ENCODE peak calls at places on chromosomes 5 and 9, in nine cellular contexts. O is transverse colon, Y is A549, H is breast epithelium, W is HCT116, A is H1, V is stomach, M is H54, D is esophagus squamous epithelium. Q is an unnamed sample.

GRCh38 chr9:136219276-136219675 is 14.3 kb upstream of the LHX3 start:
- DNase-seq in O (no peak), Y (no peak), H (no peak), W (no peak), A (no peak), V (no peak), M (no peak), D (no peak), Q (no peak)

GRCh38 chr5:67038817-67039603 is 157.6 kb downstream of the CD180 start:
- DNase-seq in O (no peak), Y (no peak), H (no peak), W (no peak), A (no peak), V (no peak), M (no peak), D (no peak), Q (no peak)

GRCh38 chr9:12968093-12968492 is 193.3 kb downstream of the LURAP1L start:
- DNase-seq in O (no peak), Y (no peak), H (no peak), W (no peak), A (no peak), V (no peak), M (no peak), D (no peak), Q (no peak)

GRCh38 chr5:84729326-84729725 is 344.6 kb upstream of the EDIL3 start:
- DNase-seq in O (no peak), Y (no peak), H (no peak), W (no peak), A (no peak), V (no peak), M (no peak), D (no peak), Q (no peak)

GRCh38 chr5:36177715-36178556 is 26.0 kb downstream of the SKP2 start:
- DNase-seq in O (no peak), Y (peak; percentile 13), H (no peak), W (peak; percentile 7), A (no peak), V (no peak), M (no peak), D (no peak), Q (no peak)

GRCh38 chr9:78212868-78213267 is 23.0 kb upstream of the CEP78 start:
- DNase-seq in O (no peak), Y (no peak), H (no peak), W (no peak), A (no peak), V (no peak), M (no peak), D (no peak), Q (no peak)

GRCh38 chr5:173242675-173243085 is 7.7 kb upstream of the NKX2-5 start:
- DNase-seq in O (no peak), Y (no peak), H (no peak), W (no peak), A (peak; percentile 72), V (no peak), M (no peak), D (no peak), Q (no peak)

GRCh38 chr5:20469390-20469789 is 481.4 kb upstream of the CDH18 start:
- DNase-seq in O (no peak), Y (no peak), H (no peak), W (no peak), A (no peak), V (no peak), M (no peak), D (no peak), Q (no peak)

GRCh38 chr5:72587909-72588308 is 80.7 kb upstream of the ZNF366 start:
- DNase-seq in O (no peak), Y (no peak), H (no peak), W (no peak), A (no peak), V (no peak), M (no peak), D (no peak), Q (no peak)

GRCh38 chr9:136050706-136051567 is 44.2 kb downstream of the NACC2 start:
- DNase-seq in O (no peak), Y (no peak), H (peak; percentile 17), W (no peak), A (peak; percentile 73), V (no peak), M (no peak), D (no peak), Q (peak; percentile 30)

GRCh38 chr5:145768863-145769262 is 66.3 kb downstream of the PRELID2 start:
- DNase-seq in O (no peak), Y (no peak), H (no peak), W (no peak), A (no peak), V (no peak), M (no peak), D (no peak), Q (no peak)

GRCh38 chr5:142981886-142982820 is 212.0 kb downstream of the ARHGAP26 start:
- DNase-seq in O (peak; percentile 80), Y (no peak), H (peak; percentile 71), W (no peak), A (no peak), V (peak; percentile 89), M (peak; percentile 40), D (no peak), Q (no peak)

GRCh38 chr9:13070612-13071595 is 208.6 kb downstream of the MPDZ start:
- DNase-seq in O (no peak), Y (no peak), H (no peak), W (no peak), A (no peak), V (no peak), M (no peak), D (no peak), Q (no peak)

GRCh38 chr5:43555895-43556606 is 826 bp downstream of the PAIP1 start:
- DNase-seq in O (peak; percentile 66), Y (peak; percentile 56), H (peak; percentile 33), W (peak; percentile 6), A (peak; percentile 82), V (peak; percentile 46), M (peak; percentile 51), D (no peak), Q (peak; percentile 26)

GRCh38 chr5:133544346-133544745 is 68.0 kb downstream of the FSTL4 start:
- DNase-seq in O (no peak), Y (no peak), H (no peak), W (no peak), A (no peak), V (no peak), M (no peak), D (no peak), Q (no peak)

GRCh38 chr5:151682240-151682639 is 4.5 kb downstream of the SPARC start:
- DNase-seq in O (no peak), Y (no peak), H (no peak), W (no peak), A (no peak), V (no peak), M (no peak), D (no peak), Q (no peak)
- TF ChIP-seq POLR2A in O (no peak), Y (no peak), H (no peak), W (no peak), A (no peak), V (no peak), M (no peak), D (no peak), Q (no peak)

GRCh38 chr5:163950248-163950647 is 444.8 kb downstream of the MAT2B start:
- DNase-seq in O (no peak), Y (no peak), H (no peak), W (no peak), A (no peak), V (no peak), M (no peak), D (no peak), Q (no peak)
- TF ChIP-seq POLR2A in O (no peak), Y (no peak), H (no peak), W (no peak), A (no peak), V (no peak), M (no peak), D (no peak), Q (no peak)

DNA sequence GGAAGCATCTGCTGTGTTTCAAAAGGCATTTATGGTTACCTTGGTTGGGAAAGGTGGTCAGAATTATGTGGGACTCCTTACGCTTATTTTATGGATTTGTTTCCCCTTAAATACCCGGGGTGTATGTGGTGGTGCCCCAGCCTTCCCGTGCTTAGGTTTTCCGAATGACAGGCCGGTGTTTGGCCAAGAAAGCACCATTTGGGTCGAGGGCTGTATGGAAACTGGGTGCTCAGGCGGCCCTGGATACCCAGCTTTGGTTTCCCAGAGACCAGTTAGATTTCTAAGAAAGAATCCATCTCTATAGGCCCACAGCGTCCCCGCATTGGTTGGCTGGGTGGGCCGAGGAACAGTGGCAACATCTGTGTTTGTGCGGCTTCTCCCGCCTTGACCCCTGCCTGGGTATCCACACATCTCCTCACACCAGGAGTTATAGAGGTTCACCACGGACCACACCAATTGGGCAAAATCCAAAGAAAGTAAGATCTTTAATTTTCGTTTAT is 868 bp downstream of the ARHGEF28 start:
- DNase-seq in O (no peak), Y (no peak), H (no peak), W (no peak), A (no peak), V (no peak), M (no peak), D (no peak), Q (no peak)
- TF ChIP-seq POLR2A in O (no peak), Y (no peak), H (no peak), W (no peak), A (no peak), V (no peak), M (no peak), D (no peak), Q (no peak)

DNA sequence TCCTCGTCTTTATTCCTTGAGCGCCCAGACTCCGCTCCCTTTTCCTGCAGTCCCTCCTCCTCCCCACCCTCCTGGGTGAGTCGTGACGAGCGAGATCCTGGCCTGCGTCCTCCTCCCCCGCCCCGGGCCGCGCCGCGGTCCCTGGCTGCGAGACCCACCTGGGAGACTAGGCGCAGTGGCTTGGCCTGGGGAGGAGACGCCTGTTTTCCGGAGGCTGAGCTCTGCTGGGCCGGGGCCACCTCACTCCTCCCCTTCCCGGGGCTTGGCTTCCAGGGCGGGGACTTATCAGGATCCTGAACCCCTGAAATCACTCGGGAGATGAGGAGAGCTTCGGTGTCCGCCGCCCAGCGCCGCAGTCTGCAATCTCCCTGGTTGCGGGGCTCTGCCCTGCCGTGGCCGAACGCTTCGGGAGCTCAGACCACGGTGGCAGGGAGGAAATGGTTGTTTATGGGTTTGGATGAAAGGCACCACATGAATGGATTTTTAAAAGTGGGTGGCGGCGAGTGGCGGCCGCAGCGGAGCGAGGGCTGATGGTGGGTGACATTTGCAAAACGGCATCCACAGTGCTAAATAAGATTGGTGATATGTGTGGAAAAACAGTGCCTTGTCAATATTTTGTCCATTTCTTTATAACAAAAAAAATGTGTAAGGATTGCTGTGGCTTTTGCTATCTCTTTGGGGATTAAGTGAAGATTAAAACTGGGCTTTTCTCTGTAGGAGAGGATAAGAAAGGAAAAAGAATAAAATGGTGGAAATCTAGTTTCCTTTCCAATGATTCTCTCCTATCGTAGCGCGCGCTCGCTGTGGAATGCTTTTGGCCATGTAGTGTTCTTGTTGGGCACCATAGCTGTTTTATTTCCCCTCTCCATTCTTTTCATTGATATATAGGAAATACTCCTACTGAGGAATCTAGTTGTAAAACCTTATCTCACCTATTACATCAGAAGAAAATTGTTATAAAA is 1.2 kb downstream of the STXBP1 start:
- DNase-seq in O (peak; percentile 54), Y (peak; percentile 70), H (peak; percentile 46), W (no peak), A (peak; percentile 80), V (peak; percentile 52), M (peak; percentile 93), D (no peak), Q (no peak)
- TF ChIP-seq POLR2A in O (peak; percentile 35), Y (peak; percentile 9), H (no peak), W (no peak), A (no peak), V (no peak), M (peak; percentile 81), D (peak; percentile 45), Q (no peak)

GRCh38 chr5:160165137-160166068 is 46.2 kb upstream of the PWWP2A start:
- DNase-seq in O (peak; percentile 77), Y (peak; percentile 96), H (peak; percentile 87), W (peak; percentile 95), A (peak; percentile 73), V (peak; percentile 89), M (peak; percentile 75), D (peak; percentile 15), Q (no peak)
- TF ChIP-seq POLR2A in O (no peak), Y (peak; percentile 42), H (no peak), W (peak; percentile 37), A (no peak), V (no peak), M (peak; percentile 37), D (no peak), Q (no peak)